ENCODE peak calls at places on chromosomes 7 and 10, in four cellular contexts. H is HepG2, M is GM12878, F is H1. J is an unnamed sample.

GRCh38 chr7:73842248-73842895 is at the start of gene METTL27:
- DNase-seq in H (peak), M (peak), F (peak), J (peak)

GRCh38 chr7:173120-173918 is 19.1 kb upstream of the FAM20C start:
- DNase-seq in H (no peak), M (no peak), F (no peak), J (no peak)

GRCh38 chr7:105387621-105388372 is 924 bp downstream of the SRPK2 start:
- DNase-seq in H (peak), M (no peak), F (peak), J (peak)

GRCh38 chr10:92342801-92343200 is 51.8 kb downstream of the MARCHF5 start:
- DNase-seq in H (no peak), M (no peak), F (no peak), J (no peak)

GRCh38 chr10:9301148-9301547 is 1246.7 kb downstream of the GATA3 start:
- DNase-seq in H (no peak), M (no peak), F (no peak), J (no peak)

GRCh38 chr7:15751191-15751701 is 64.8 kb upstream of the MEOX2 start:
- DNase-seq in H (no peak), M (no peak), F (no peak), J (no peak)

GRCh38 chr7:135388616-135389015 is 121.3 kb downstream of the CNOT4 start:
- DNase-seq in H (no peak), M (no peak), F (no peak), J (no peak)

GRCh38 chr10:46301056-46301645 is 14.4 kb downstream of the ANTXRL start:
- DNase-seq in H (no peak), M (no peak), F (peak), J (no peak)

GRCh38 chr7:148906707-148907498 is 22.8 kb upstream of the EZH2 start:
- DNase-seq in H (no peak), M (no peak), F (no peak), J (peak)

GRCh38 chr10:132056663-132057062 is 9.1 kb upstream of the JAKMIP3 start:
- DNase-seq in H (no peak), M (no peak), F (no peak), J (no peak)

GRCh38 chr7:123271231-123271630 is 71.5 kb upstream of the SLC13A1 start:
- DNase-seq in H (no peak), M (no peak), F (no peak), J (no peak)

GRCh38 chr10:102620615-102621417 is 23.5 kb upstream of the TRIM8 start:
- DNase-seq in H (no peak), M (no peak), F (no peak), J (no peak)

GRCh38 chr10:7945025-7945424 is 109.5 kb upstream of the GATA3 start:
- DNase-seq in H (no peak), M (no peak), F (no peak), J (peak)

GRCh38 chr7:148687555-148687954 is 11.1 kb upstream of the CUL1 start:
- DNase-seq in H (no peak), M (no peak), F (no peak), J (no peak)

GRCh38 chr7:21193895-21194294 is 234.0 kb upstream of the SP4 start:
- DNase-seq in H (no peak), M (no peak), F (no peak), J (no peak)

DNA sequence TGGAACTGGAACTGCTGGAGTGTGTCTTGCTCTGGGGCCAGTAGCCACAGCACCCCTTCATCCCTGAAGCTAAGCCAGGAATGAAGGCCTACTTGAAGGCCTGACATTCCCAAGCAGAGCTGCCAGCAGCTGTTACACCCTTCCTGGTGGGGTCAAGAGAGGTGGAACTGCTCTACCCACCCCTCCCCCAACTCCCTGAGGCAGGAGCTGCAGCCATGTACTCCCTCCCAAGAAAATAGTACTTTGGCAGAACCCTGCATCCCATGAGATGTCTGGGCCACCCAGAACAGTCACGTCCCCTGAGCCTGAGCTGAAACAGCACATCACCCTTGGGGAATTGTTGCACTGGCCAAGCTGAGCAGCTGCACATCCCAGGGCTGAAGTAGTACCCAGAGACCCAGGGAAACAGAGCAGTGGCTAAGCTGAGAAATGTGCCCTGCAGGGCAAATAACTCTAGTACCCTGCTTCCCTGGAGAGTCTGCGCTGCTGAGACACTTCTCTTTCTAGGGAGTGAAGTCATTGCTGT is 63.4 kb upstream of the PLA2G12B start:
- DNase-seq in H (no peak), M (no peak), F (no peak), J (no peak)
- TF ChIP-seq TCF12 in H (no peak), M (no peak), F (no peak), J (no peak)

GRCh38 chr7:64907641-64908326 is 4.7 kb downstream of the ZNF273 start:
- DNase-seq in H (peak), M (no peak), F (no peak), J (peak)

GRCh38 chr7:64904008-64904407 is 935 bp downstream of the ZNF273 start:
- DNase-seq in H (no peak), M (no peak), F (no peak), J (no peak)

GRCh38 chr7:64905547-64905946 is 2.5 kb downstream of the ZNF273 start:
- DNase-seq in H (no peak), M (no peak), F (no peak), J (no peak)

GRCh38 chr7:64905133-64905532 is 2.1 kb downstream of the ZNF273 start:
- DNase-seq in H (peak), M (no peak), F (no peak), J (no peak)

GRCh38 chr7:64908358-64908757 is 5.3 kb downstream of the ZNF273 start:
- DNase-seq in H (no peak), M (no peak), F (no peak), J (no peak)
- TF ChIP-seq TCF12 in H (no peak), M (no peak), F (no peak), J (no peak)

GRCh38 chr10:69644658-69645295 is 14.7 kb downstream of the FAM241B start:
- DNase-seq in H (peak), M (no peak), F (peak), J (peak)
- TF ChIP-seq TCF12 in H (no peak), M (no peak), F (no peak), J (no peak)

GRCh38 chr7:127858091-127858914 is 172.9 kb downstream of the LRRC4 start:
- DNase-seq in H (no peak), M (no peak), F (no peak), J (no peak)
- TF ChIP-seq TCF12 in H (no peak), M (no peak), F (no peak), J (no peak)

DNA sequence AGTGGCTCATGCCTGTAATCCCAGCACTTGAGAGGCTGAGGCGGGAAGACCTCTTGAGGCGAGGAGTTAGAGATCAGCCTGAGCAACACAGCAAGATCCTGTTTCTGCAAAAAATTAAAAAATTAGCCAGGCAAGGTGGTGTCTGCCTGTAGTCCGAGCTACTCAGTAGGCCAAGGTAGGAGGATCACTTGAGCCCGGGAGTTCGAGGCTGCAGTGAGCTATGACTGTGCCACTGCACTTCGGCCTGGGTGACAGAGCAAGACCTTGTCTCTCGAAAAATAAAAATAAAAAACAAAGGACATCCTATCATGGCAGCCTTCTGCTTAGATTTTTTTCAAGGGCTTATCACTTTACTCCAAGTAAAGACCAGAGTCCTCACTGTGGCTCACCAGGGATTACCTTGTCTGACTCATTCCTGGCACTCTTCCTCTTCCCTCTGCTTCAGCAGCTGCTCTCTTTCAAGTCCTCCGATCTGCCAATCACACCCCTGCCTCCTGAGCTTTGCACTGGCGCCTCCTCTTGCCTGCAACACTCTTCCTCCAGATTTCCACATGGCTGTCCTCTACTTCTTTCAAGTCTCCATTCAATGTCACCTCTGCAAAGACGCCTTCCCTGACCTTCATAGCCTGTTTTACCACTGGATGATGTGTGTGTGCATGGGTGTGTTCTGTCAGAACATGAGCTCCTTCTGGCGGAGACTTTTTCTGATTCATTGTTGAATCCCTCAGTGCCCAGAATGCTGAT is 7.7 kb downstream of the PRTFDC1 start:
- DNase-seq in H (peak), M (no peak), F (no peak), J (no peak)
- TF ChIP-seq TCF12 in H (no peak), M (peak), F (no peak), J (peak)

DNA sequence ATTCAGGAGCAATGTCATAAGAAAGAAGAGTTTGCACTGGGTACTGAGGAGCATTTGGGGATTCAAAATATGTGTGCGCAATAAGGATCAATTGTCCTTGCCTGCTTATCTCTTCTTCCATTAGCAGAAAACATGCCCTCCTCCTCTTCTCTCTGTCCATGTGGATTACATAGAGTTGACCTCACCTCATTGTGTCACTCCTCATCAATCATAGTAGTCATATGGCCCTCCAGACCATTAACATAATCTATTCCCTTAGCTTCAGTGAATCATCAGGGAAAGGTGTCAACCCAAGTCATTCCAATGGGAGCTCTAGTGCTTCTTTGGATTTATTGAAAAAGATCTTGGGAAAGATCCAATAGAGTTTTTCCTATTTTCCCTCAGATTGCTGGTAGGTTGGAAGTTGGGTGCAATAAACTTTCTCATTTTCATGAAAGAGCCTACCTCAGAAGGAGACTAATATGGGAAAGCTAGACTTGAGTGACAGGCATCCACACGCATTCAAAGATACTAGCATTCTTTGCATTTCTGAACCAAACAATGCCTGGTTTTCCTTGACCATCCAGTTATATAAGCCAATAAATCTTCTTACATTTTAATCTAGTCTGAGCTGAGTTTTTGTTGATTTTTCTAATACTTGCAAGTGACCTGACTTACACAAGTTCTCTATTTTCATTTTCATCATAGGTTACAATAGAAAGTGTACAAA is 71.5 kb upstream of the FAM13C start:
- DNase-seq in H (no peak), M (no peak), F (no peak), J (no peak)
- TF ChIP-seq TCF12 in H (no peak), M (no peak), F (no peak), J (peak)

DNA sequence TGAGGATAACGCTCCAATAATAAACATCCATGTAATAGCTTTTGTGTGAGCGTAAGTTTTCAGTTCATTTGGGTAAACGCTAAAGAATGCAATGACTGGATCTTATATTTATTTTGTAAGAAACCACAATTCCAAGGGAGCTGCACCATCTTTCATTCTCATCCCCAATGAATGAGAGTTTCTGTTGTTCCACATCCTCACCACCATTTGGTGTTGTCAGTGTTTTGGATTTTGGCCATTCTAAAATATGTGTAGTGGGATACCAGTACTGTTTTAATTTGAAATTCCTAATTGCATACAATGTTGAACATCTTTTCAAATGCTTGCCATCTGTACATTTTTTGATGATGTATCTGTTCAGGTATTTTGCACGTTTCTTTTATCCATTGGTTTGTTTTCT is 50.9 kb upstream of the SEMA3D start:
- DNase-seq in H (no peak), M (no peak), F (no peak), J (no peak)
- TF ChIP-seq TCF12 in H (no peak), M (no peak), F (no peak), J (no peak)

DNA sequence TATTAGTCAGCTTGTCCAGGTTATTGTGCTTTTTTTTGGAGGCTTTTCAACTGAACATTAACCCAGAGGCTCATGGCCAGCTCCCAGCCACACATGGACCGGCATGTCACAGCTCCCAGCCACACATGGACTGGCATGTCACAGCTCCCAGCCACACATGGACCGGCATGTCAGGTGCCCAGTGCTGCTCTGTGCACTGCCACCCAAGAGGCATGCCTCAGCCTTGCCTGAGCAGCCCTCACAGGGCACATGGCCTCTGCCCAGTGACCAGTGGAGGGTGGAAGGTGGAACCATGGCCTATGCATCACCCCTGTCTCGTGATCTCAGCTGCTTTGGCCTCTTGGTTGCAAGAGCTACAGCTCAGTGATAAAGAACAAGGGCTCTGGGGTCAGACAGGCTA is 119.8 kb downstream of the OAT start:
- DNase-seq in H (no peak), M (no peak), F (no peak), J (no peak)
- TF ChIP-seq TCF12 in H (no peak), M (no peak), F (no peak), J (no peak)